ENCODE peak calls at places on chromosomes 2 and 18, in four cellular contexts. R is testis, G is ELR, N is NCI-H187 treated with DMSO at 0.1 percent for 48 hours. Z is an unnamed sample.

GRCh38 chr18:10054366-10054765 is 140.6 kb downstream of the VAPA start:
- DNase-seq in R (no peak), G (no peak), N (no peak), Z (no peak)

GRCh38 chr2:37802899-37803379 is 122.1 kb upstream of the RMDN2 start:
- DNase-seq in R (no peak), G (peak), N (no peak), Z (peak)

GRCh38 chr2:118803012-118803411 is 44.4 kb downstream of the EN1 start:
- DNase-seq in R (no peak), G (no peak), N (no peak), Z (peak)

GRCh38 chr2:224595518-224595917 is 10.4 kb upstream of the CUL3 start:
- DNase-seq in R (no peak), G (no peak), N (no peak), Z (no peak)

GRCh38 chr2:127411609-127412370 is 6.4 kb upstream of the PROC start:
- DNase-seq in R (peak), G (no peak), N (no peak), Z (no peak)

GRCh38 chr2:31238126-31238905 is 4.4 kb downstream of the EHD3 start:
- DNase-seq in R (no peak), G (no peak), N (no peak), Z (no peak)

GRCh38 chr18:56003651-56004050 is 415.7 kb upstream of the TCF4 start:
- DNase-seq in R (no peak), G (no peak), N (no peak), Z (no peak)

GRCh38 chr18:34929336-34929780 is 111.9 kb upstream of the MAPRE2 start:
- DNase-seq in R (no peak), G (peak), N (no peak), Z (peak)

GRCh38 chr2:181310967-181311366 is 146.2 kb upstream of the ITGA4 start:
- DNase-seq in R (no peak), G (no peak), N (no peak), Z (no peak)

GRCh38 chr18:62420513-62421209 is 95.6 kb downstream of the TNFRSF11A start:
- DNase-seq in R (no peak), G (peak), N (no peak), Z (peak)

GRCh38 chr2:177273456-177273855 is 8.9 kb upstream of the NFE2L2 start:
- DNase-seq in R (no peak), G (no peak), N (no peak), Z (no peak)

GRCh38 chr2:12884713-12885282 is 168.1 kb downstream of the TRIB2 start:
- DNase-seq in R (no peak), G (peak), N (no peak), Z (peak)

GRCh38 chr2:238727585-238728321 is 120.1 kb upstream of the TWIST2 start:
- DNase-seq in R (peak), G (peak), N (no peak), Z (no peak)

GRCh38 chr18:77000527-77000926 is 132.1 kb downstream of the MBP start:
- DNase-seq in R (peak), G (peak), N (no peak), Z (peak)

GRCh38 chr2:224584111-224584764 is 925 bp downstream of the CUL3 start:
- DNase-seq in R (peak), G (peak), N (no peak), Z (peak)

GRCh38 chr2:9378433-9379371 is 44.6 kb downstream of the ITGB1BP1 start:
- DNase-seq in R (peak), G (peak), N (no peak), Z (peak)

GRCh38 chr18:10455726-10456453 is 1.5 kb downstream of the APCDD1 start:
- DNase-seq in R (no peak), G (no peak), N (no peak), Z (no peak)

GRCh38 chr2:217055624-217056023 is 195.8 kb upstream of the TNP1 start:
- DNase-seq in R (no peak), G (no peak), N (no peak), Z (no peak)

GRCh38 chr18:51361130-51361860 is 163.8 kb upstream of the MEX3C start:
- DNase-seq in R (no peak), G (no peak), N (no peak), Z (no peak)

GRCh38 chr2:128304715-128305554 is 13.7 kb downstream of the HS6ST1 start:
- DNase-seq in R (peak), G (peak), N (peak), Z (peak)

GRCh38 chr18:21112543-21113105 is 1.0 kb upstream of the ROCK1 start:
- DNase-seq in R (no peak), G (peak), N (no peak), Z (no peak)

GRCh38 chr2:36677995-36678605 is 18.4 kb upstream of the VIT start:
- DNase-seq in R (no peak), G (peak), N (no peak), Z (no peak)

GRCh38 chr2:101806123-101806522 is 108.6 kb downstream of the MAP4K4 start:
- DNase-seq in R (no peak), G (peak), N (no peak), Z (peak)

GRCh38 chr2:6914829-6915228 is 2.4 kb upstream of the RNF144A start:
- DNase-seq in R (no peak), G (peak), N (no peak), Z (peak)

GRCh38 chr18:40577255-40577654 is 1377.8 kb upstream of the PIK3C3 start:
- DNase-seq in R (no peak), G (peak), N (no peak), Z (no peak)

GRCh38 chr2:50529600-50530218 is 502.2 kb downstream of the NRXN1 start:
- DNase-seq in R (no peak), G (peak), N (peak), Z (peak)

GRCh38 chr2:144515694-144516416 is 4.1 kb downstream of the ZEB2 start:
- DNase-seq in R (peak), G (peak), N (no peak), Z (peak)

GRCh38 chr2:143646271-143646670 is 517.1 kb downstream of the ARHGAP15 start:
- DNase-seq in R (no peak), G (no peak), N (no peak), Z (no peak)

GRCh38 chr18:48312066-48312465 is 97.1 kb downstream of the ZBTB7C start:
- DNase-seq in R (no peak), G (peak), N (no peak), Z (no peak)

GRCh38 chr2:23418490-23418911 is 33.5 kb downstream of the KLHL29 start:
- DNase-seq in R (no peak), G (peak), N (no peak), Z (peak)

GRCh38 chr18:41320090-41320489 is 634.9 kb upstream of the PIK3C3 start:
- DNase-seq in R (no peak), G (no peak), N (no peak), Z (no peak)

GRCh38 chr2:174692256-174692830 is 71.9 kb downstream of the CHRNA1 start:
- DNase-seq in R (no peak), G (no peak), N (no peak), Z (no peak)

GRCh38 chr18:7754258-7754657 is 187.1 kb downstream of the PTPRM start:
- DNase-seq in R (no peak), G (no peak), N (no peak), Z (no peak)

GRCh38 chr2:239152916-239153305 is 247.9 kb downstream of the HDAC4 start:
- DNase-seq in R (no peak), G (no peak), N (no peak), Z (no peak)

GRCh38 chr18:67639872-67640271 is 123.4 kb upstream of the DSEL start:
- DNase-seq in R (no peak), G (no peak), N (no peak), Z (no peak)

GRCh38 chr2:215499330-215499729 is 63.5 kb upstream of the FN1 start:
- DNase-seq in R (no peak), G (peak), N (no peak), Z (no peak)

GRCh38 chr2:45616663-45617411 is 5.8 kb upstream of the SRBD1 start:
- DNase-seq in R (no peak), G (peak), N (no peak), Z (peak)

GRCh38 chr2:109062558-109063325 is 66.3 kb upstream of the SH3RF3 start:
- DNase-seq in R (no peak), G (no peak), N (no peak), Z (no peak)

GRCh38 chr2:140344842-140345241 is 1564.7 kb upstream of the NXPH2 start:
- DNase-seq in R (no peak), G (peak), N (no peak), Z (no peak)

Z was measured in Daoy.